ENCODE peak calls at places on chromosomes 12 and 14, in four cellular contexts. F is K562, T is HepG2, R is GM12878. X is an unnamed sample.

GRCh38 chr12:116813271-116814041 is 67.8 kb downstream of the HRK start:
- DNase-seq in F (no peak), T (no peak), R (no peak), X (no peak)

GRCh38 chr12:132286912-132287311 is 42.5 kb downstream of the GALNT9 start:
- DNase-seq in F (peak; percentile 25), T (peak; percentile 39), R (no peak), X (no peak)

GRCh38 chr12:122350444-122350843 is 72.0 kb downstream of the CLIP1 start:
- DNase-seq in F (peak; percentile 25), T (no peak), R (no peak), X (no peak)

GRCh38 chr12:121791671-121792496 is 1.6 kb downstream of the RHOF start:
- DNase-seq in F (no peak), T (peak; percentile 91), R (no peak), X (no peak)

GRCh38 chr12:70895956-70896355 is 24.6 kb downstream of the PTPRR start:
- DNase-seq in F (no peak), T (no peak), R (no peak), X (no peak)

GRCh38 chr12:32896438-32897275 is at the start of gene PKP2:
- DNase-seq in F (peak; percentile 97), T (peak; percentile 80), R (no peak), X (peak; percentile 87)

GRCh38 chr12:132243596-132244289 is 85.6 kb downstream of the GALNT9 start:
- DNase-seq in F (no peak), T (peak; percentile 6), R (no peak), X (peak; percentile 20)

GRCh38 chr12:108313609-108314331 is 25.3 kb downstream of the CMKLR1 start:
- DNase-seq in F (peak; percentile 16), T (peak; percentile 99), R (no peak), X (no peak)

GRCh38 chr14:68627050-68627867 is 165.6 kb downstream of the ZFP36L1 start:
- DNase-seq in F (no peak), T (peak; percentile 56), R (no peak), X (no peak)

GRCh38 chr12:20549115-20549719 is 145.9 kb upstream of the SLCO1C1 start:
- DNase-seq in F (no peak), T (peak; percentile 4), R (no peak), X (peak; percentile 20)

GRCh38 chr14:60656755-60657608 is 7.7 kb upstream of the SIX1 start:
- DNase-seq in F (no peak), T (peak; percentile 58), R (peak; percentile 31), X (no peak)

GRCh38 chr12:25957898-25958253 is 606 bp upstream of the RASSF8 start:
- DNase-seq in F (no peak), T (no peak), R (no peak), X (no peak)

GRCh38 chr12:45745861-45746277 is 16.4 kb downstream of the ARID2 start:
- DNase-seq in F (no peak), T (no peak), R (no peak), X (no peak)

GRCh38 chr12:14058717-14059116 is 77.3 kb upstream of the GRIN2B start:
- DNase-seq in F (no peak), T (no peak), R (no peak), X (no peak)

GRCh38 chr14:90512332-90512951 is 115.6 kb downstream of the CALM1 start:
- DNase-seq in F (no peak), T (no peak), R (no peak), X (no peak)

GRCh38 chr14:74302160-74302628 is 540 bp downstream of the ABCD4 start:
- DNase-seq in F (peak; percentile 39), T (peak; percentile 58), R (peak; percentile 25), X (peak; percentile 58)

GRCh38 chr14:48725001-48725734 is 861.0 kb downstream of the RPS29 start:
- DNase-seq in F (no peak), T (no peak), R (no peak), X (no peak)

GRCh38 chr14:57512221-57512620 is 18.6 kb upstream of the CCDC198 start:
- DNase-seq in F (no peak), T (no peak), R (no peak), X (peak; percentile 22)

GRCh38 chr14:23660290-23661226 is 24.4 kb downstream of the DHRS2 start:
- DNase-seq in F (no peak), T (no peak), R (no peak), X (no peak)

GRCh38 chr14:104870368-104871144 is 5.5 kb downstream of the CEP170B start:
- DNase-seq in F (peak; percentile 37), T (peak; percentile 21), R (no peak), X (peak; percentile 60)

GRCh38 chr12:131943389-131943788 is 6.4 kb upstream of the EP400 start:
- DNase-seq in F (no peak), T (no peak), R (no peak), X (no peak)

GRCh38 chr12:2336409-2336829 is 283.6 kb downstream of the CACNA1C start:
- DNase-seq in F (peak; percentile 9), T (no peak), R (peak; percentile 85), X (no peak)

GRCh38 chr14:102554835-102555819 is 37.3 kb upstream of the RCOR1 start:
- DNase-seq in F (peak; percentile 20), T (no peak), R (no peak), X (no peak)

GRCh38 chr14:36423430-36423829 is 96.6 kb downstream of the NKX2-1 start:
- DNase-seq in F (no peak), T (no peak), R (no peak), X (no peak)

GRCh38 chr12:51941011-51941561 is 10.4 kb upstream of the ACVR1B start:
- DNase-seq in F (no peak), T (no peak), R (no peak), X (no peak)

GRCh38 chr12:117331691-117332090 is 29.7 kb downstream of the NOS1 start:
- DNase-seq in F (no peak), T (peak; percentile 26), R (no peak), X (no peak)

GRCh38 chr12:56193025-56193578 is 3.8 kb upstream of the SMARCC2 start:
- DNase-seq in F (peak; percentile 62), T (peak; percentile 84), R (peak; percentile 58), X (peak; percentile 64)

GRCh38 chr14:92384461-92385133 is 61.6 kb downstream of the SLC24A4 start:
- DNase-seq in F (no peak), T (no peak), R (no peak), X (no peak)

GRCh38 chr12:92753976-92754885 is 51.4 kb downstream of the PLEKHG7 start:
- DNase-seq in F (no peak), T (no peak), R (no peak), X (no peak)

GRCh38 chr12:12612403-12612802 is 727 bp downstream of the CREBL2 start:
- DNase-seq in F (no peak), T (peak; percentile 82), R (no peak), X (peak; percentile 28)

GRCh38 chr14:74413622-74414021 is 12.4 kb downstream of the SYNDIG1L start:
- DNase-seq in F (no peak), T (no peak), R (no peak), X (no peak)

GRCh38 chr12:120301962-120302815 is at the start of gene SIRT4:
- DNase-seq in F (peak; percentile 91), T (peak; percentile 93), R (peak; percentile 88), X (peak; percentile 88)

GRCh38 chr12:12018454-12018853 is 52.3 kb upstream of the BCL2L14 start:
- DNase-seq in F (no peak), T (no peak), R (no peak), X (no peak)

GRCh38 chr12:27780612-27781408 is 774 bp upstream of the MANSC4 start:
- DNase-seq in F (peak; percentile 30), T (peak; percentile 20), R (no peak), X (peak; percentile 25)

GRCh38 chr12:109594566-109595317 is 21.1 kb downstream of the MVK start:
- DNase-seq in F (no peak), T (no peak), R (no peak), X (no peak)

GRCh38 chr12:102562836-102563425 is 82.6 kb upstream of the IGF1 start:
- DNase-seq in F (no peak), T (no peak), R (no peak), X (no peak)

GRCh38 chr14:94344389-94344788 is 21.3 kb upstream of the SERPINA6 start:
- DNase-seq in F (no peak), T (no peak), R (no peak), X (no peak)

GRCh38 chr12:2422591-2422990 is 369.8 kb downstream of the CACNA1C start:
- DNase-seq in F (no peak), T (no peak), R (no peak), X (no peak)

GRCh38 chr12:88237954-88238353 is 95.8 kb downstream of the TMTC3 start:
- DNase-seq in F (no peak), T (no peak), R (peak; percentile 7), X (no peak)

GRCh38 chr14:38524636-38525403 is 268.9 kb upstream of the CLEC14A start:
- DNase-seq in F (no peak), T (no peak), R (no peak), X (no peak)

GRCh38 chr14:38527502-38527878 is 271.6 kb upstream of the CLEC14A start:
- DNase-seq in F (no peak), T (no peak), R (no peak), X (no peak)

GRCh38 chr14:38528582-38528981 is 272.7 kb upstream of the CLEC14A start:
- DNase-seq in F (no peak), T (no peak), R (no peak), X (no peak)

GRCh38 chr14:38522724-38523123 is 266.8 kb upstream of the CLEC14A start:
- DNase-seq in F (no peak), T (no peak), R (no peak), X (no peak)

DNA sequence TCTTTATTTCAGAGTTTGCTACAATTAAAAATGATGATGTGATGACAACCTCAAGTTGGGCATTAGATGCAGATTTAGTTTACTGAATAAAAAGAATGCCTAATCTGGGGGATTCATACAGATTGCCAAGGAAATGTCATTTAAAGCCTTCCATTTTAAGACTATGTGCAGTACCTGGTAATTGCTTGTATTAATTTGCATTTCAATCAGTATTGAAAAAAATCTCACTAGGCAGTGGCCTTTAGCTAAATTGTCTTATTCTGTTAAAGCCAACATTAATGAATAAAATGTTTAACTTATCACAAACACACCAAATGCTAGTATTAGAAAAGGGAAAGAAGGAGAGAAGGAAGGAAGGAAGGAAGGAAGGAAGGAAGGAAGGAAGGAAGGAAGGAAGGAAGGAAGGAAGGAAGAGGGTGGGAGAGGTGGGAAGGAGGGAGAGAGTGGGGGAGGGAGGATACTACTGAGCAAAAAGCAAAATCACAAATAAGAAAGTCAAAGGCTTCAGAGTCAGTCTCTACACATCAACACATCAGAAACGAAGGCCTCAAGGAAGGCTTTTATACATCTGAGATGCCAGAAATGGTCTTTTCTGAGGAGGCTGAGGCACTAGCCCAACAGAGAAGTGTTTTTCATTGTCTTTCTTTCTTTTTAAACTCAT is 271.1 kb upstream of the CLEC14A start:
- DNase-seq in F (no peak), T (no peak), R (no peak), X (no peak)
- TF ChIP-seq BHLHE40 in F (no peak), T (no peak), R (no peak), X (no peak)

GRCh38 chr12:22974865-22975264 is 349.9 kb downstream of the ETNK1 start:
- DNase-seq in F (no peak), T (peak; percentile 13), R (no peak), X (no peak)
- TF ChIP-seq SP1 in F (no peak), T (no peak), R (no peak), X (no peak)

DNA sequence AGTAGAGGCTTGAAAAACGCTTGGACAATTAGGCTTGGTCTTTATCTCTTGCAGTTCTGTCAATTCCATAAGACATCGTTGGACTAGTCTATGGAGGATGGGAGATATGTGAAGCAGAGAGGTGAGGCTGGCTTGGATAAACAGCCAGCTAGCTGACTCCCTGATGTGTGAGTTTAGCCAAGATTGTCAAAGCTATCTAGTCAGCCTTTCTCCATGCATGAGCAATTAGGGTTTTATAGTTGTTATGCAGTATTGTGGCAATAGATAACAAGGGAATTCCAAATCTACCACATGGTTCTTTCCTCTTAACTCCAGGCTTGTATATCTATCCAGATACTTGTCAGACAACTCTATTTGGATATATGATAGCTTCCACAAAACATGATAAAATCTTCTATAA is 153.6 kb upstream of the NRXN3 start:
- DNase-seq in F (no peak), T (no peak), R (no peak), X (no peak)
- TF ChIP-seq BHLHE40 in F (no peak), T (no peak), R (no peak), X (no peak)

GRCh38 chr12:125249066-125249824 is 184.0 kb downstream of the AACS start:
- DNase-seq in F (no peak), T (no peak), R (no peak), X (no peak)
- TF ChIP-seq SP1 in F (no peak), T (no peak), R (no peak), X (no peak)